ENCODE peak calls at places on chromosomes 11 and 22, in six cellular contexts. J is PC-3; Q is dorsolateral prefrontal cortex; K is stomach; F is activated CD4-positive, alpha-beta T cell treated with anti-CD3 and anti-CD28 coated beads, Interleukin-2, amount 50 U/mL, for 48 hours; T is HTR-8/SVneo. B is an unnamed sample.

GRCh38 chr11:72924568-72925190 is 110.5 kb downstream of the ATG16L2 start:
- DNase-seq in J (peak), Q (no peak), K (no peak), F (no peak), T (peak), B (peak)

GRCh38 chr11:122100222-122101080 is 15.6 kb downstream of the BLID start:
- DNase-seq in J (no peak), Q (peak), K (no peak), F (no peak), T (no peak), B (no peak)

GRCh38 chr11:133382217-133382746 is 150.0 kb downstream of the OPCML start:
- DNase-seq in J (no peak), Q (no peak), K (no peak), F (no peak), T (no peak), B (no peak)

GRCh38 chr11:107916671-107917241 is 11.5 kb upstream of the RAB39A start:
- DNase-seq in J (peak), Q (no peak), K (peak), F (peak), T (peak), B (peak)

GRCh38 chr11:44606472-44606871 is 41.0 kb downstream of the CD82 start:
- DNase-seq in J (no peak), Q (no peak), K (no peak), F (no peak), T (no peak), B (no peak)

GRCh38 chr11:134749040-134749586 is 337.1 kb upstream of the B3GAT1 start:
- DNase-seq in J (no peak), Q (no peak), K (no peak), F (no peak), T (no peak), B (no peak)

GRCh38 chr11:36594316-36594989 is at the start of gene IFTAP:
- DNase-seq in J (peak), Q (peak), K (peak), F (peak), T (peak), B (peak)

GRCh38 chr22:35064664-35065063 is 1.3 kb upstream of the ISX start:
- DNase-seq in J (peak), Q (no peak), K (no peak), F (no peak), T (no peak), B (peak)

GRCh38 chr22:50443202-50443601 is 31.6 kb downstream of the SBF1 start:
- DNase-seq in J (no peak), Q (no peak), K (no peak), F (no peak), T (no peak), B (no peak)

GRCh38 chr11:135033545-135033944 is 621.5 kb upstream of the B3GAT1 start:
- DNase-seq in J (no peak), Q (peak), K (no peak), F (no peak), T (no peak), B (no peak)

GRCh38 chr22:32920032-32920628 is 118.6 kb downstream of the TIMP3 start:
- DNase-seq in J (no peak), Q (no peak), K (no peak), F (no peak), T (no peak), B (no peak)

GRCh38 chr22:37146507-37147180 is 3.1 kb downstream of the IL2RB start:
- DNase-seq in J (no peak), Q (no peak), K (no peak), F (peak), T (no peak), B (no peak)

GRCh38 chr11:130068546-130068985 is 1.1 kb upstream of the APLP2 start:
- DNase-seq in J (no peak), Q (peak), K (no peak), F (no peak), T (no peak), B (no peak)

GRCh38 chr22:22942511-22943329 is 55.1 kb downstream of the IGLL5 start:
- DNase-seq in J (peak), Q (peak), K (peak), F (peak), T (peak), B (peak)

GRCh38 chr22:21943571-21944448 is 8.8 kb downstream of the PPM1F start:
- DNase-seq in J (no peak), Q (no peak), K (no peak), F (no peak), T (no peak), B (no peak)

GRCh38 chr22:50252081-50253045 is 1.3 kb upstream of the HDAC10 start:
- DNase-seq in J (peak), Q (no peak), K (peak), F (peak), T (no peak), B (peak)

GRCh38 chr11:74634537-74634936 is 42.2 kb downstream of the POLD3 start:
- DNase-seq in J (peak), Q (no peak), K (no peak), F (no peak), T (no peak), B (peak)

GRCh38 chr11:2748061-2748813 is 48.4 kb upstream of the KCNQ1OT1 start:
- DNase-seq in J (no peak), Q (no peak), K (no peak), F (no peak), T (no peak), B (no peak)

GRCh38 chr22:29481265-29482000 is 1.4 kb downstream of the NEFH start:
- DNase-seq in J (no peak), Q (no peak), K (no peak), F (no peak), T (no peak), B (no peak)

GRCh38 chr11:13776134-13776815 is 107.8 kb downstream of the FAR1 start:
- DNase-seq in J (peak), Q (no peak), K (no peak), F (peak), T (no peak), B (peak)

GRCh38 chr11:12559011-12559410 is 115.2 kb upstream of the TEAD1 start:
- DNase-seq in J (no peak), Q (no peak), K (no peak), F (no peak), T (no peak), B (no peak)

GRCh38 chr11:121070951-121071350 is 30.1 kb upstream of the TECTA start:
- DNase-seq in J (no peak), Q (no peak), K (no peak), F (no peak), T (no peak), B (no peak)

GRCh38 chr22:22552630-22553029 is 6.4 kb downstream of the PRAME start:
- DNase-seq in J (no peak), Q (no peak), K (no peak), F (no peak), T (no peak), B (peak)

GRCh38 chr22:40332319-40332781 is 13.9 kb upstream of the ADSL start:
- DNase-seq in J (no peak), Q (no peak), K (no peak), F (no peak), T (no peak), B (no peak)

GRCh38 chr11:13118691-13119090 is 109.6 kb downstream of the RASSF10 start:
- DNase-seq in J (peak), Q (no peak), K (no peak), F (no peak), T (no peak), B (no peak)

GRCh38 chr11:99271527-99271926 is 250.8 kb downstream of the CNTN5 start:
- DNase-seq in J (no peak), Q (no peak), K (no peak), F (no peak), T (no peak), B (no peak)

GRCh38 chr11:83862691-83863090 is 576.5 kb upstream of the CCDC90B start:
- DNase-seq in J (no peak), Q (no peak), K (no peak), F (no peak), T (no peak), B (no peak)

GRCh38 chr11:44759743-44760476 is 33.1 kb downstream of the TSPAN18 start:
- DNase-seq in J (no peak), Q (no peak), K (no peak), F (no peak), T (no peak), B (no peak)

GRCh38 chr11:130582994-130583393 is 134.5 kb downstream of the ADAMTS15 start:
- DNase-seq in J (no peak), Q (no peak), K (no peak), F (no peak), T (no peak), B (no peak)

GRCh38 chr22:49753276-49753884 is 74.3 kb downstream of the BRD1 start:
- DNase-seq in J (no peak), Q (no peak), K (peak), F (no peak), T (no peak), B (no peak)

GRCh38 chr11:353315-353857 is 15.9 kb upstream of the B4GALNT4 start:
- DNase-seq in J (peak), Q (peak), K (peak), F (no peak), T (no peak), B (no peak)

GRCh38 chr11:112292785-112293407 is 32.2 kb upstream of the PLET1 start:
- DNase-seq in J (peak), Q (no peak), K (peak), F (no peak), T (peak), B (peak)

GRCh38 chr11:58530236-58530635 is 22.3 kb upstream of the OR5B21 start:
- DNase-seq in J (no peak), Q (no peak), K (no peak), F (no peak), T (no peak), B (no peak)

GRCh38 chr11:16191212-16191851 is 165.0 kb downstream of the SOX6 start:
- DNase-seq in J (no peak), Q (no peak), K (no peak), F (no peak), T (no peak), B (no peak)

GRCh38 chr22:43471606-43472135 is 59.9 kb downstream of the MPPED1 start:
- DNase-seq in J (no peak), Q (peak), K (no peak), F (no peak), T (no peak), B (no peak)

GRCh38 chr11:28346209-28346608 is 238.0 kb downstream of the METTL15 start:
- DNase-seq in J (peak), Q (no peak), K (no peak), F (no peak), T (no peak), B (peak)

GRCh38 chr11:92225563-92226308 is 1.1 kb downstream of the FAT3 start:
- DNase-seq in J (no peak), Q (peak), K (no peak), F (no peak), T (no peak), B (no peak)

GRCh38 chr22:23526588-23527315 is 53.3 kb downstream of the IGLL1 start:
- DNase-seq in J (no peak), Q (peak), K (no peak), F (no peak), T (no peak), B (no peak)

GRCh38 chr22:40855960-40856512 is 403 bp downstream of the ST13 start:
- DNase-seq in J (no peak), Q (peak), K (peak), F (no peak), T (peak), B (peak)

B was measured in RKO.